ENCODE peak calls at places on chromosomes 11 and 22, in seven cellular contexts. A is NCI-H524, F is NCI-H510A treated with DMSO at 0.1 percent for 48 hours, P is kidney glomerular epithelial cell, N is Right ventricle myocardium superior, K is PC-3, B is ovary. W is an unnamed sample.

GRCh38 chr11:45234306-45235006 is 51.7 kb downstream of the SYT13 start:
- DNase-seq in A (no peak), N (no peak), K (no peak), F (no peak), B (no peak), P (no peak), W (no peak)

GRCh38 chr11:118343981-118344521 is at the start of gene CD3G:
- DNase-seq in K (no peak), N (no peak), P (no peak), A (no peak), F (no peak), B (no peak), W (no peak)

GRCh38 chr22:28833276-28833923 is 33.0 kb upstream of the XBP1 start:
- DNase-seq in A (no peak), F (no peak), B (peak; percentile 0), P (no peak), N (no peak), K (no peak), W (no peak)

GRCh38 chr11:67504950-67505561 is at the start of gene PITPNM1:
- DNase-seq in F (peak; percentile 43), A (no peak), B (peak; percentile 71), N (peak; percentile 88), P (peak; percentile 40), K (peak; percentile 84), W (peak; percentile 78)

GRCh38 chr11:2202071-2202899 is 30.7 kb upstream of the TH start:
- DNase-seq in P (no peak), B (peak; percentile 27), F (peak; percentile 22), K (peak; percentile 85), A (no peak), N (peak; percentile 23), W (peak; percentile 10)

GRCh38 chr22:43991316-43992020 is 32.6 kb upstream of the PARVB start:
- DNase-seq in P (no peak), B (no peak), N (no peak), A (no peak), F (no peak), K (no peak), W (no peak)

GRCh38 chr11:84234011-84234410 is 947.8 kb upstream of the CCDC90B start:
- DNase-seq in K (no peak), A (no peak), F (peak; percentile 24), B (no peak), N (no peak), P (no peak), W (no peak)

GRCh38 chr22:46619240-46619829 is 851 bp upstream of the GRAMD4 start:
- DNase-seq in K (no peak), B (no peak), A (peak; percentile 89), N (no peak), P (no peak), F (no peak), W (no peak)

GRCh38 chr11:32279672-32280071 is 155.7 kb downstream of the WT1 start:
- DNase-seq in N (no peak), P (no peak), B (no peak), A (no peak), K (no peak), F (no peak), W (no peak)

GRCh38 chr11:111324277-111324720 is 26.0 kb downstream of the POU2AF3 start:
- DNase-seq in P (no peak), B (no peak), A (no peak), F (no peak), N (no peak), K (peak; percentile 25), W (no peak)

GRCh38 chr11:64305691-64306562 is 603 bp downstream of the ESRRA start:
- DNase-seq in K (peak; percentile 73), F (peak; percentile 56), N (peak; percentile 86), P (peak; percentile 50), B (peak; percentile 79), A (peak; percentile 69), W (peak; percentile 80)

GRCh38 chr11:18384157-18384641 is 10.2 kb upstream of the LDHA start:
- DNase-seq in P (peak; percentile 89), N (peak; percentile 59), A (no peak), B (peak; percentile 79), K (peak; percentile 87), F (peak; percentile 11), W (peak; percentile 66)

GRCh38 chr11:65135633-65136145 is 1.4 kb upstream of the SYVN1 start:
- DNase-seq in P (no peak), N (no peak), A (peak; percentile 42), F (no peak), B (no peak), K (no peak), W (no peak)

GRCh38 chr11:73411031-73411430 is 34.8 kb downstream of the RELT start:
- DNase-seq in K (no peak), N (no peak), P (no peak), A (no peak), B (no peak), F (no peak), W (no peak)

GRCh38 chr11:73585834-73586575 is 11.9 kb downstream of the FAM168A start:
- DNase-seq in K (peak; percentile 79), P (no peak), N (no peak), B (no peak), A (no peak), F (no peak), W (no peak)

GRCh38 chr11:36296925-36297604 is 977 bp downstream of the PRR5L start:
- DNase-seq in A (no peak), P (no peak), N (no peak), F (no peak), B (no peak), K (no peak), W (no peak)

GRCh38 chr11:61827573-61828378 is at the start of gene FADS2:
- DNase-seq in K (peak; percentile 93), B (peak; percentile 89), F (peak; percentile 84), A (peak; percentile 98), P (peak; percentile 82), N (peak; percentile 95), W (peak; percentile 92)

GRCh38 chr22:42368379-42369249 is 63.6 kb downstream of the NFAM1 start:
- DNase-seq in P (no peak), A (peak; percentile 44), N (peak; percentile 55), F (peak; percentile 38), K (no peak), B (peak; percentile 51), W (no peak)

GRCh38 chr22:28254396-28254795 is 335.3 kb upstream of the PITPNB start:
- DNase-seq in K (no peak), B (no peak), N (no peak), F (no peak), P (no peak), A (no peak), W (no peak)

GRCh38 chr11:35614949-35615569 is 3.2 kb upstream of the FJX1 start:
- DNase-seq in F (no peak), N (no peak), K (peak; percentile 80), P (no peak), B (no peak), A (peak; percentile 36), W (no peak)

GRCh38 chr22:35419756-35420155 is 19.8 kb downstream of the MCM5 start:
- DNase-seq in B (no peak), N (peak; percentile 29), F (no peak), K (no peak), P (no peak), A (no peak), W (no peak)

GRCh38 chr11:69656536-69657455 is 15.8 kb downstream of the CCND1 start:
- DNase-seq in P (no peak), N (peak; percentile 17), F (no peak), A (no peak), K (no peak), B (peak; percentile 21), W (no peak)

W was measured in left cardiac atrium.